ENCODE peak calls at places on chromosomes 6 and 20, in nine cellular contexts. L, E, B, S, Q, M, A, Y and V are unnamed samples.

GRCh38 chr6:11358904-11359840 is 126.7 kb upstream of the NEDD9 start:
- DNase-seq in A (no peak), S (peak; percentile 34), Y (no peak), B (no peak), Q (no peak), E (no peak), M (no peak), L (no peak), V (no peak)

GRCh38 chr6:131524695-131525336 is 48.2 kb upstream of the ARG1 start:
- DNase-seq in M (no peak), B (no peak), S (no peak), E (no peak), A (no peak), Q (no peak), L (no peak), Y (no peak), V (no peak)

GRCh38 chr6:166738778-166739654 is 112.0 kb upstream of the RPS6KA2 start:
- DNase-seq in L (no peak), Q (no peak), S (peak; percentile 43), E (no peak), B (no peak), A (no peak), M (no peak), Y (no peak), V (no peak)

GRCh38 chr6:14747881-14748520 is 497.9 kb upstream of the JARID2 start:
- DNase-seq in Q (no peak), S (no peak), Y (no peak), L (no peak), B (no peak), E (no peak), M (no peak), A (no peak), V (no peak)

GRCh38 chr20:47529840-47530239 is 28.2 kb downstream of the NCOA3 start:
- DNase-seq in M (no peak), Q (no peak), E (no peak), L (no peak), S (no peak), B (no peak), Y (no peak), A (no peak), V (no peak)

GRCh38 chr20:51985013-51985415 is 182.7 kb upstream of the SALL4 start:
- DNase-seq in S (peak; percentile 60), E (no peak), A (no peak), Y (no peak), B (no peak), Q (no peak), M (no peak), L (peak; percentile 9), V (no peak)

GRCh38 chr6:132053523-132053922 is 102.4 kb upstream of the CCN2 start:
- DNase-seq in E (no peak), Y (no peak), B (no peak), A (no peak), L (no peak), S (no peak), Q (no peak), M (no peak), V (no peak)

GRCh38 chr20:47348539-47349142 is 7.9 kb downstream of the ZMYND8 start:
- DNase-seq in M (no peak), L (no peak), A (no peak), Y (no peak), S (no peak), Q (no peak), E (peak; percentile 27), B (no peak), V (no peak)

GRCh38 chr6:5531853-5532375 is 270.6 kb downstream of the FARS2 start:
- DNase-seq in M (no peak), Y (no peak), S (no peak), Q (no peak), L (no peak), A (no peak), B (no peak), E (no peak), V (no peak)

GRCh38 chr6:117411474-117411873 is 14.3 kb downstream of the ROS1 start:
- DNase-seq in Q (no peak), Y (no peak), S (no peak), L (no peak), A (no peak), E (no peak), B (no peak), M (no peak), V (no peak)

GRCh38 chr6:75205776-75206334 is at the start of gene COL12A1:
- DNase-seq in L (peak; percentile 84), E (peak; percentile 89), Y (no peak), A (peak; percentile 4), Q (no peak), M (no peak), S (peak; percentile 87), B (no peak), V (no peak)

GRCh38 chr6:158826819-158827501 is 7.8 kb upstream of the EZR start:
- DNase-seq in M (no peak), Q (peak; percentile 48), S (no peak), A (no peak), Y (no peak), L (no peak), B (peak; percentile 30), E (no peak), V (no peak)

GRCh38 chr6:159969204-159969912 is 476 bp downstream of the IGF2R start:
- DNase-seq in A (peak; percentile 34), M (no peak), Q (peak; percentile 35), E (peak; percentile 84), L (no peak), Y (no peak), B (no peak), S (peak; percentile 62), V (no peak)

GRCh38 chr20:17534077-17534476 is 2.9 kb upstream of the BFSP1 start:
- DNase-seq in M (no peak), S (no peak), Y (no peak), Q (no peak), L (no peak), A (no peak), B (no peak), E (no peak), V (no peak)

GRCh38 chr20:22274330-22274729 is 310.0 kb downstream of the FOXA2 start:
- DNase-seq in Y (no peak), Q (no peak), A (no peak), E (no peak), M (no peak), S (no peak), B (no peak), L (no peak), V (no peak)

GRCh38 chr6:42028234-42029061 is 21.9 kb upstream of the TAF8 start:
- DNase-seq in M (no peak), Y (no peak), E (no peak), S (peak; percentile 67), A (no peak), Q (no peak), B (no peak), L (no peak), V (no peak)

GRCh38 chr6:90095788-90096187 is 200.9 kb downstream of the BACH2 start:
- DNase-seq in L (no peak), M (no peak), Q (no peak), A (no peak), S (no peak), E (no peak), Y (no peak), B (no peak), V (no peak)

GRCh38 chr6:76516924-76517323 is 444.5 kb upstream of the IMPG1 start:
- DNase-seq in Y (no peak), M (no peak), L (no peak), B (peak; percentile 43), Q (no peak), S (no peak), A (no peak), E (no peak), V (no peak)

GRCh38 chr20:44406572-44407100 is 51.1 kb downstream of the HNF4A start:
- DNase-seq in L (no peak), A (no peak), E (no peak), Y (no peak), M (no peak), Q (no peak), S (peak; percentile 8), B (no peak), V (no peak)

GRCh38 chr20:60820918-60821317 is 431.1 kb upstream of the CDH4 start:
- DNase-seq in B (peak; percentile 75), S (no peak), A (no peak), L (no peak), Y (no peak), E (no peak), Q (no peak), M (no peak), V (no peak)

GRCh38 chr6:25404693-25405169 is 125.6 kb downstream of the CARMIL1 start:
- DNase-seq in M (no peak), Y (no peak), L (no peak), A (peak; percentile 22), E (peak; percentile 86), B (peak; percentile 95), S (no peak), Q (peak; percentile 89), V (no peak)

GRCh38 chr6:37705239-37706051 is 7.8 kb upstream of the MDGA1 start:
- DNase-seq in E (peak; percentile 93), A (peak; percentile 68), M (peak; percentile 47), L (peak; percentile 86), Q (no peak), S (peak; percentile 90), B (peak; percentile 45), Y (peak; percentile 49), V (no peak)

GRCh38 chr6:72783667-72784066 is 161.8 kb downstream of the KCNQ5 start:
- DNase-seq in Q (no peak), Y (no peak), E (no peak), B (no peak), A (no peak), S (no peak), M (no peak), L (no peak), V (no peak)

GRCh38 chr6:2360126-2360525 is 114.7 kb upstream of the GMDS start:
- DNase-seq in S (no peak), A (no peak), B (no peak), Q (no peak), L (no peak), M (no peak), Y (no peak), E (no peak), V (no peak)

GRCh38 chr6:132298344-132298949 is 102.8 kb downstream of the MOXD1 start:
- DNase-seq in B (peak; percentile 66), Y (no peak), M (no peak), A (no peak), E (no peak), S (peak; percentile 73), L (peak; percentile 16), Q (peak; percentile 80), V (no peak)

GRCh38 chr6:34021001-34021838 is 124.7 kb downstream of the GRM4 start:
- DNase-seq in Q (no peak), M (no peak), A (no peak), S (no peak), L (no peak), Y (no peak), E (peak; percentile 72), B (no peak), V (no peak)

GRCh38 chr6:155528335-155528734 is 72.7 kb upstream of the NOX3 start:
- DNase-seq in S (no peak), A (no peak), Q (no peak), L (no peak), Y (no peak), M (no peak), B (no peak), E (no peak), V (no peak)

GRCh38 chr6:39892490-39893129 is 41.7 kb downstream of the MOCS1 start:
- DNase-seq in Q (peak; percentile 48), Y (no peak), A (peak; percentile 5), S (peak; percentile 81), E (peak; percentile 91), L (peak; percentile 55), M (no peak), B (peak; percentile 54), V (no peak)

GRCh38 chr20:41175727-41176330 is 38.5 kb downstream of the PLCG1 start:
- DNase-seq in E (peak; percentile 9), A (no peak), S (no peak), Q (no peak), M (no peak), L (peak; percentile 3), Y (no peak), B (no peak), V (no peak)

GRCh38 chr6:1015819-1016218 is 296.1 kb upstream of the FOXQ1 start:
- DNase-seq in B (no peak), E (no peak), Y (no peak), S (peak; percentile 35), M (no peak), Q (no peak), A (no peak), L (no peak), V (no peak)

GRCh38 chr6:11194399-11195274 is 37.8 kb downstream of the NEDD9 start:
- DNase-seq in A (no peak), M (no peak), Y (no peak), B (no peak), L (no peak), Q (no peak), E (no peak), S (peak; percentile 54), V (no peak)